ENCODE peak calls at places on chromosome 7, in four cellular contexts. D is brain microvascular endothelial cell, A is mucosa of descending colon, I is prostate gland. Z is an unnamed sample. For H3K36me3, the result is how much of the 10 kb centered on the place peaks cover.

GRCh38 chr7:66016131-66016461 is 34.1 kb upstream of the GUSB start:
- DNase-seq in D (no peak), A (no peak), I (no peak), Z (peak)

GRCh38 chr7:24665564-24666294 is 91.5 kb downstream of the GSDME start:
- DNase-seq in I (peak), A (no peak), D (peak), Z (peak)

GRCh38 chr7:157014635-157015555 is 4.4 kb upstream of the MNX1 start:
- DNase-seq in I (no peak), D (no peak), A (no peak), Z (no peak)

GRCh38 chr7:33669251-33669670 is 236.1 kb upstream of the BMPER start:
- DNase-seq in A (no peak), D (peak), I (no peak), Z (peak)

GRCh38 chr7:27122075-27122910 is 8.3 kb downstream of the HOXA4 start:
- DNase-seq in I (no peak), D (no peak), A (peak), Z (peak)

GRCh38 chr7:44277391-44277790 is 48.0 kb downstream of the CAMK2B start:
- DNase-seq in D (no peak), A (peak), I (no peak), Z (no peak)

GRCh38 chr7:137241655-137242054 is 101.9 kb downstream of the PTN start:
- DNase-seq in A (no peak), D (no peak), I (no peak), Z (no peak)

GRCh38 chr7:116781584-116781983 is 80.8 kb upstream of the CAPZA2 start:
- DNase-seq in D (no peak), I (no peak), A (no peak), Z (no peak)

DNA sequence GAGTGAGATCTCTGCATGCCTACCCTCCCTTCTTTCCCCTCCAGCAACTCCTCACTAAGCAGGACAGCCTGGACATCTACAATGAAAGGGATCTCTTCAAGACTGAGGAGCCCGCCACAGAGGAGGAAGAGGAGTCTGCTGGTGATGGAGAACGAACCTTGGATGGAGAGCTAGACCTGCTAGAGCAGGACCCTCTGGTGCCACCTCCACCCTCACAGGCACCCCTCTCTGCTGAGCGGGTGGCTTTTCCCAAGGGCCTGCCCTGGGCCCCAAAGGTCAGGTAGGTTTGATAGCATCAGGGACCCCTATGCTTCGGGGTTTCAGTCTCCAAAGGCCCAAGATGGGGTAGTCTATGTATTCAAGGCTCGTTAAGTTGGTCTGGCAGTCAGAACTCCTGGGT is 23.9 kb downstream of the STRIP2 start:
- DNase-seq in A (no peak), I (no peak), D (no peak), Z (no peak)
- H3K36me3 ChIP-seq in A (under half), I (under half), D (under half), Z (under half)

GRCh38 chr7:70706204-70706603 is 425.7 kb upstream of the GALNT17 start:
- DNase-seq in I (no peak), D (no peak), A (no peak), Z (no peak)

GRCh38 chr7:70707823-70708243 is 424.1 kb upstream of the GALNT17 start:
- DNase-seq in A (no peak), D (peak), I (no peak), Z (no peak)

GRCh38 chr7:70704921-70705346 is 427.0 kb upstream of the GALNT17 start:
- DNase-seq in A (no peak), I (no peak), D (no peak), Z (peak)

GRCh38 chr7:70703785-70704184 is 428.2 kb upstream of the GALNT17 start:
- DNase-seq in D (no peak), A (no peak), I (no peak), Z (no peak)

GRCh38 chr7:70706698-70707097 is 425.2 kb upstream of the GALNT17 start:
- DNase-seq in I (no peak), A (no peak), D (no peak), Z (no peak)
- H3K36me3 ChIP-seq in I (under half), A (under half), D (under half), Z (under half)

DNA sequence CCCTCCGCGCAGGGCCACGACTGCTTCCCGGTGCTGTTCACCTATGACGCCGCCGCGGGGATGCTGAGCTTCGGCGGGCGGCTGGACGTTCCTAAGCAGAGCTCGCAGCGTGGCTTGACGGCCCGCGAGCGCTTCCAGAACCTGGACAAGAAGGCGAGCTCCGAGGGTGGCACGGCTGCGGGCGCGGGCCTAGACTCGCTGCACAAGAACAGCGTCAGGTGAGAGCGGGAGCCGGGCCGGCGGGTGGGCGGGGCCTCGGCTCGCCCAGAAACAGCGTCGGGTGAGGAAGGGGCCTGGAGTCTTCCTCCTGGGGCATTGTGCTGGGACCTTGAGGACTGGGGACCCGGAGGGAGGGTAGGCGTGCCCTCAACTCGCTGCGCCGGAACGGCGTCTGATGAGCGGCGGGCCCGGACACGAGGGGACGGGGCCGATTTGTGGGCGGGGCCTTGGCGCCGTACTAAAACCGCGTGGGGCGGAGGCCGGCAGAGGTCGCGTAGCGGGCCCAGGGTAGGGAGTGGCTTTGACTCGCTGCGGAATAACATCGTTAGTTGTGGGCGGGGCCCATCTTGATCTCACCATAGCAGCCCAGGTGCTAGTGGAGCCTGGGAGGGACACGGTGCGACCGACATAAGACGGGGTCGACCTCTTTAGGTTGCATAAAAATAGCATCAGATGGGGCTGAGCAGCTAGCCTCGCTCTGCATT is 15.6 kb downstream of the PDAP1 start:
- DNase-seq in I (peak), A (peak), D (no peak), Z (peak)
- H3K36me3 ChIP-seq in I (under half), A (under half), D (half or more), Z (under half)

GRCh38 chr7:759569-759968 is 32.5 kb upstream of the PRKAR1B start:
- DNase-seq in I (no peak), D (no peak), A (peak), Z (no peak)
- H3K36me3 ChIP-seq in I (under half), D (under half), A (under half), Z (under half)

GRCh38 chr7:100027197-100027596 is 11.8 kb downstream of the ZKSCAN1 start:
- DNase-seq in D (no peak), I (no peak), A (no peak), Z (no peak)
- H3K36me3 ChIP-seq in D (half or more), I (under half), A (under half), Z (half or more)